ENCODE peak calls at places on chromosomes 1 and 21, in five cellular contexts. One of them, this sample, is unnamed.

GRCh38 chr1:205301220-205301821 is 20.2 kb downstream of the NUAK2 start:
- DNase-seq in HepG2: peak; percentile 94
- DNase-seq in K562: no peak
- DNase-seq in HCT116: no peak
- DNase-seq in GM12878: no peak
- DNase-seq in this sample: peak; percentile 99

GRCh38 chr1:159938221-159938852 is 7.1 kb downstream of the IGSF9 start:
- DNase-seq in K562: no peak
- DNase-seq in HCT116: no peak
- DNase-seq in HepG2: no peak
- DNase-seq in GM12878: no peak
- DNase-seq in this sample: no peak

GRCh38 chr1:171110485-171111340 is 20.0 kb downstream of the FMO3 start:
- DNase-seq in K562: no peak
- DNase-seq in HCT116: no peak
- DNase-seq in GM12878: no peak
- DNase-seq in HepG2: no peak
- DNase-seq in this sample: no peak

GRCh38 chr1:47418122-47418521 is 2.0 kb downstream of the FOXE3 start:
- DNase-seq in K562: no peak
- DNase-seq in GM12878: no peak
- DNase-seq in HCT116: no peak
- DNase-seq in HepG2: no peak
- DNase-seq in this sample: no peak

GRCh38 chr1:225467193-225468020 is 39.6 kb upstream of the LBR start:
- DNase-seq in GM12878: peak; percentile 74
- DNase-seq in HepG2: no peak
- DNase-seq in HCT116: no peak
- DNase-seq in K562: no peak
- DNase-seq in this sample: no peak

GRCh38 chr1:231918239-231919015 is 291.8 kb downstream of the DISC1 start:
- DNase-seq in GM12878: peak; percentile 8
- DNase-seq in HepG2: no peak
- DNase-seq in K562: no peak
- DNase-seq in HCT116: no peak
- DNase-seq in this sample: no peak

GRCh38 chr1:228464487-228464983 is 22.6 kb upstream of the RNF187 start:
- DNase-seq in HCT116: no peak
- DNase-seq in GM12878: no peak
- DNase-seq in HepG2: no peak
- DNase-seq in K562: no peak
- DNase-seq in this sample: peak; percentile 84

GRCh38 chr21:26144026-26144425 is 26.5 kb downstream of the APP start:
- DNase-seq in HepG2: no peak
- DNase-seq in K562: no peak
- DNase-seq in GM12878: no peak
- DNase-seq in HCT116: no peak
- DNase-seq in this sample: no peak

GRCh38 chr1:47661065-47661464 is 223.2 kb downstream of the FOXD2 start:
- DNase-seq in GM12878: no peak
- DNase-seq in K562: no peak
- DNase-seq in HepG2: no peak
- DNase-seq in HCT116: no peak
- DNase-seq in this sample: no peak

GRCh38 chr1:33143698-33144097 is 38.1 kb downstream of the TRIM62 start:
- DNase-seq in K562: no peak
- DNase-seq in HepG2: no peak
- DNase-seq in GM12878: no peak
- DNase-seq in HCT116: no peak
- DNase-seq in this sample: no peak

GRCh38 chr1:229857585-229857984 is 209.5 kb upstream of the GALNT2 start:
- DNase-seq in K562: no peak
- DNase-seq in HCT116: no peak
- DNase-seq in HepG2: no peak
- DNase-seq in GM12878: no peak
- DNase-seq in this sample: no peak

GRCh38 chr1:184881941-184882648 is 92.2 kb downstream of the NIBAN1 start:
- DNase-seq in GM12878: no peak
- DNase-seq in K562: no peak
- DNase-seq in HCT116: no peak
- DNase-seq in HepG2: no peak
- DNase-seq in this sample: no peak

GRCh38 chr1:248404024-248404423 is 1.2 kb downstream of the OR2T1 start:
- DNase-seq in HepG2: no peak
- DNase-seq in GM12878: peak; percentile 76
- DNase-seq in K562: peak; percentile 81
- DNase-seq in HCT116: peak; percentile 3
- DNase-seq in this sample: no peak

GRCh38 chr1:183267646-183268431 is 81.8 kb downstream of the LAMC2 start:
- DNase-seq in GM12878: no peak
- DNase-seq in K562: no peak
- DNase-seq in HCT116: no peak
- DNase-seq in HepG2: no peak
- DNase-seq in this sample: no peak

GRCh38 chr1:195462646-195463045 is 1145.6 kb downstream of the KCNT2 start:
- DNase-seq in K562: no peak
- DNase-seq in GM12878: no peak
- DNase-seq in HepG2: no peak
- DNase-seq in HCT116: no peak
- DNase-seq in this sample: no peak

GRCh38 chr1:201739492-201740085 is 89.4 kb upstream of the IPO9 start:
- DNase-seq in GM12878: no peak
- DNase-seq in HepG2: no peak
- DNase-seq in HCT116: peak; percentile 61
- DNase-seq in K562: no peak
- DNase-seq in this sample: no peak

GRCh38 chr1:98839840-98840239 is 164.8 kb downstream of the PLPPR5 start:
- DNase-seq in HepG2: no peak
- DNase-seq in HCT116: no peak
- DNase-seq in K562: no peak
- DNase-seq in GM12878: no peak
- DNase-seq in this sample: no peak

GRCh38 chr1:99808391-99809115 is 41.6 kb upstream of the AGL start:
- DNase-seq in HCT116: peak; percentile 85
- DNase-seq in K562: peak; percentile 74
- DNase-seq in HepG2: peak; percentile 81
- DNase-seq in GM12878: peak; percentile 79
- DNase-seq in this sample: no peak

GRCh38 chr1:181676269-181676668 is 193.0 kb downstream of the CACNA1E start:
- DNase-seq in HepG2: peak; percentile 23
- DNase-seq in K562: peak; percentile 25
- DNase-seq in GM12878: peak; percentile 11
- DNase-seq in HCT116: peak; percentile 13
- DNase-seq in this sample: no peak

GRCh38 chr1:164648211-164649080 is 89.5 kb downstream of the PBX1 start:
- DNase-seq in HepG2: no peak
- DNase-seq in K562: no peak
- DNase-seq in HCT116: no peak
- DNase-seq in GM12878: no peak
- DNase-seq in this sample: no peak

GRCh38 chr1:147651466-147651865 is 18.9 kb downstream of the ACP6 start:
- DNase-seq in K562: no peak
- DNase-seq in GM12878: no peak
- DNase-seq in HCT116: no peak
- DNase-seq in HepG2: no peak
- DNase-seq in this sample: no peak

GRCh38 chr1:58468612-58469493 is 77.7 kb downstream of the OMA1 start:
- DNase-seq in HepG2: no peak
- DNase-seq in HCT116: no peak
- DNase-seq in GM12878: no peak
- DNase-seq in K562: no peak
- DNase-seq in this sample: no peak

GRCh38 chr1:58466618-58467241 is 79.8 kb downstream of the OMA1 start:
- DNase-seq in HCT116: no peak
- DNase-seq in HepG2: no peak
- DNase-seq in K562: no peak
- DNase-seq in GM12878: no peak
- DNase-seq in this sample: no peak

GRCh38 chr1:58460469-58460868 is 86.1 kb downstream of the OMA1 start:
- DNase-seq in K562: peak; percentile 18
- DNase-seq in HCT116: no peak
- DNase-seq in GM12878: no peak
- DNase-seq in HepG2: no peak
- DNase-seq in this sample: no peak

GRCh38 chr1:58465176-58465575 is 81.3 kb downstream of the OMA1 start:
- DNase-seq in K562: no peak
- DNase-seq in GM12878: no peak
- DNase-seq in HCT116: no peak
- DNase-seq in HepG2: no peak
- DNase-seq in this sample: no peak

GRCh38 chr1:58465825-58466617 is 80.5 kb downstream of the OMA1 start:
- DNase-seq in K562: no peak
- DNase-seq in HepG2: no peak
- DNase-seq in HCT116: no peak
- DNase-seq in GM12878: no peak
- DNase-seq in this sample: no peak
- TF ChIP-seq JUND in K562: no peak
- TF ChIP-seq JUND in HepG2: no peak
- TF ChIP-seq JUND in HCT116: no peak
- TF ChIP-seq JUND in GM12878: no peak
- TF ChIP-seq JUND in this sample: no peak

GRCh38 chr1:72830606-72831390 is 548.5 kb upstream of the NEGR1 start:
- DNase-seq in HepG2: no peak
- DNase-seq in K562: no peak
- DNase-seq in GM12878: no peak
- DNase-seq in HCT116: no peak
- DNase-seq in this sample: peak; percentile 58
- TF ChIP-seq JUND in HepG2: no peak
- TF ChIP-seq JUND in K562: no peak
- TF ChIP-seq JUND in GM12878: no peak
- TF ChIP-seq JUND in HCT116: no peak
- TF ChIP-seq JUND in this sample: no peak

GRCh38 chr1:36703526-36704208 is 221.0 kb upstream of the CSF3R start:
- DNase-seq in HCT116: peak; percentile 58
- DNase-seq in GM12878: peak; percentile 5
- DNase-seq in K562: peak; percentile 93
- DNase-seq in HepG2: peak; percentile 57
- DNase-seq in this sample: peak; percentile 95
- TF ChIP-seq JUND in HCT116: no peak
- TF ChIP-seq JUND in GM12878: no peak
- TF ChIP-seq JUND in K562: peak; percentile 11
- TF ChIP-seq JUND in HepG2: no peak
- TF ChIP-seq JUND in this sample: no peak

GRCh38 chr1:197948926-197949899 is 32.0 kb downstream of the LHX9 start:
- DNase-seq in HepG2: no peak
- DNase-seq in K562: no peak
- DNase-seq in HCT116: no peak
- DNase-seq in GM12878: no peak
- DNase-seq in this sample: no peak
- TF ChIP-seq JUND in HepG2: no peak
- TF ChIP-seq JUND in K562: no peak
- TF ChIP-seq JUND in HCT116: no peak
- TF ChIP-seq JUND in GM12878: no peak
- TF ChIP-seq JUND in this sample: no peak

DNA sequence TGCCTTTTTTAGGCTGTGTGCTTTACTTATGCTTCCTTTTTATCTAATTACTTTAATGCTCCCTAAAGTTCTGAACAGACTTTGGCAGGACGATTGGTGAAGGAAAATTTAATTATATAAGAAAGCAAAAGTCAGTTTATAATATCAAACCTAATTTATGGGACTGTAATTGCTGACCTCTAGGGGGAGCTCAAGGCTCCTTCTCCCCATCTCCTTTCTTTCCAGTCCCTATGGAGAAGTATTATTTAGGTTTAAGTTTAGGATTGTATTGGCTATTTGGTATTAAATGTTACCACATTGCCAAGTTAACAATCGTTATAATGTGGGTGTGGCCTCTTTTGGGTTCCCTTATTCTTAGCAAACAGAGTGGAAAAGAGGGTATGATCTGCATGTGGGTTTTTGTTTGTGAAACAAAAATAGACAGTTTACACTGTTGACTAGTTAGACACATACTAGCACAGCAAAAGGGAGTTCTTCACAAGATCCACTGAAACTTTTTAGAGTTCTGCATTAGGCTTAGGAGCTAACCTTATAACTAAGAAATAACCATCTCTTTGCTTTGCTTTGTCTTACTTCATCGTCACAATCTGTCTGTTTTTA is 48.2 kb upstream of the TNFSF4 start:
- DNase-seq in K562: peak; percentile 60
- DNase-seq in GM12878: peak; percentile 16
- DNase-seq in HepG2: peak; percentile 5
- DNase-seq in HCT116: peak; percentile 28
- DNase-seq in this sample: no peak
- TF ChIP-seq JUND in K562: no peak
- TF ChIP-seq JUND in GM12878: no peak
- TF ChIP-seq JUND in HepG2: no peak
- TF ChIP-seq JUND in HCT116: no peak
- TF ChIP-seq JUND in this sample: no peak

GRCh38 chr1:84280908-84281307 is 20.6 kb upstream of the SAMD13 start:
- DNase-seq in K562: no peak
- DNase-seq in GM12878: no peak
- DNase-seq in HepG2: no peak
- DNase-seq in HCT116: no peak
- DNase-seq in this sample: no peak

GRCh38 chr1:84283381-84283780 is 18.1 kb upstream of the SAMD13 start:
- DNase-seq in GM12878: no peak
- DNase-seq in HepG2: no peak
- DNase-seq in HCT116: no peak
- DNase-seq in K562: no peak
- DNase-seq in this sample: no peak

GRCh38 chr1:84282780-84283333 is 18.7 kb upstream of the SAMD13 start:
- DNase-seq in GM12878: no peak
- DNase-seq in HepG2: no peak
- DNase-seq in K562: no peak
- DNase-seq in HCT116: no peak
- DNase-seq in this sample: no peak

GRCh38 chr1:84289169-84289785 is 12.2 kb upstream of the SAMD13 start:
- DNase-seq in HCT116: no peak
- DNase-seq in K562: no peak
- DNase-seq in GM12878: no peak
- DNase-seq in HepG2: no peak
- DNase-seq in this sample: no peak

GRCh38 chr1:84286071-84286470 is 15.4 kb upstream of the SAMD13 start:
- DNase-seq in GM12878: no peak
- DNase-seq in HepG2: no peak
- DNase-seq in HCT116: no peak
- DNase-seq in K562: no peak
- DNase-seq in this sample: no peak
- TF ChIP-seq JUND in GM12878: no peak
- TF ChIP-seq JUND in HepG2: no peak
- TF ChIP-seq JUND in HCT116: no peak
- TF ChIP-seq JUND in K562: no peak
- TF ChIP-seq JUND in this sample: no peak

GRCh38 chr1:239812580-239812979 is 279.1 kb upstream of the FMN2 start:
- DNase-seq in HCT116: no peak
- DNase-seq in HepG2: no peak
- DNase-seq in K562: no peak
- DNase-seq in GM12878: no peak
- DNase-seq in this sample: no peak

GRCh38 chr1:239811211-239811902 is 280.3 kb upstream of the FMN2 start:
- DNase-seq in HepG2: no peak
- DNase-seq in GM12878: no peak
- DNase-seq in K562: no peak
- DNase-seq in HCT116: no peak
- DNase-seq in this sample: no peak

GRCh38 chr1:239816090-239816812 is 275.4 kb upstream of the FMN2 start:
- DNase-seq in GM12878: no peak
- DNase-seq in HepG2: peak; percentile 23
- DNase-seq in K562: no peak
- DNase-seq in HCT116: no peak
- DNase-seq in this sample: no peak

GRCh38 chr1:239815074-239815473 is 276.6 kb upstream of the FMN2 start:
- DNase-seq in GM12878: no peak
- DNase-seq in K562: no peak
- DNase-seq in HCT116: no peak
- DNase-seq in HepG2: no peak
- DNase-seq in this sample: no peak

GRCh38 chr1:239814306-239814881 is 277.3 kb upstream of the FMN2 start:
- DNase-seq in HCT116: no peak
- DNase-seq in HepG2: peak; percentile 2
- DNase-seq in GM12878: no peak
- DNase-seq in K562: no peak
- DNase-seq in this sample: no peak
- TF ChIP-seq JUND in HCT116: no peak
- TF ChIP-seq JUND in HepG2: no peak
- TF ChIP-seq JUND in GM12878: no peak
- TF ChIP-seq JUND in K562: no peak
- TF ChIP-seq JUND in this sample: no peak

This sample was measured in H1.